ENCODE peak calls at places on chromosomes 7 and 10, in ten cellular contexts. F, W, A, S, D, P, H, N, I and Y are unnamed samples.

GRCh38 chr10:132913559-132914115 is 28.7 kb downstream of the CFAP46 start:
- DNase-seq in F (no peak), W (no peak), A (no peak), S (no peak), D (no peak), P (no peak), H (no peak), N (no peak), I (no peak), Y (peak)

GRCh38 chr10:122190553-122190952 is 80.5 kb upstream of the BTBD16 start:
- DNase-seq in F (no peak), W (no peak), A (no peak), S (no peak), D (no peak), P (no peak), H (no peak), N (no peak), I (no peak), Y (no peak)

GRCh38 chr7:90666186-90666585 is 70.1 kb downstream of the CDK14 start:
- DNase-seq in F (no peak), W (no peak), A (no peak), S (no peak), D (no peak), P (no peak), H (no peak), N (no peak), I (no peak), Y (no peak)

GRCh38 chr10:26534384-26534783 is 96.2 kb downstream of the APBB1IP start:
- DNase-seq in F (no peak), W (no peak), A (no peak), S (no peak), D (no peak), P (peak), H (no peak), N (no peak), I (no peak), Y (no peak)

GRCh38 chr10:86962136-86962980 is 4.0 kb downstream of the SNCG start:
- DNase-seq in F (no peak), W (no peak), A (no peak), S (no peak), D (no peak), P (no peak), H (no peak), N (no peak), I (no peak), Y (peak)

GRCh38 chr10:12041766-12042408 is 722 bp downstream of the UPF2 start:
- DNase-seq in F (peak), W (no peak), A (no peak), S (no peak), D (peak), P (peak), H (no peak), N (peak), I (peak), Y (no peak)

GRCh38 chr7:98555403-98555802 is 61.7 kb upstream of the NPTX2 start:
- DNase-seq in F (peak), W (no peak), A (no peak), S (no peak), D (no peak), P (no peak), H (no peak), N (no peak), I (no peak), Y (no peak)

GRCh38 chr7:150406311-150406564 is 27.1 kb downstream of the ZNF775 start:
- DNase-seq in F (no peak), W (peak), A (no peak), S (no peak), D (no peak), P (no peak), H (no peak), N (no peak), I (no peak), Y (no peak)

GRCh38 chr7:84949067-84949466 is 237.8 kb downstream of the SEMA3D start:
- DNase-seq in F (no peak), W (no peak), A (no peak), S (no peak), D (no peak), P (no peak), H (no peak), N (no peak), I (no peak), Y (no peak)

GRCh38 chr10:95071107-95071660 is 1.9 kb upstream of the CYP2C8 start:
- DNase-seq in F (no peak), W (no peak), A (no peak), S (no peak), D (no peak), P (no peak), H (no peak), N (no peak), I (no peak), Y (no peak)

GRCh38 chr10:96992721-96993120 is 160.6 kb downstream of the LCOR start:
- DNase-seq in F (no peak), W (no peak), A (no peak), S (no peak), D (no peak), P (no peak), H (no peak), N (no peak), I (no peak), Y (no peak)

GRCh38 chr10:42954776-42955492 is 121.9 kb upstream of the RET start:
- DNase-seq in F (no peak), W (no peak), A (no peak), S (no peak), D (no peak), P (no peak), H (no peak), N (no peak), I (no peak), Y (no peak)

GRCh38 chr10:43407148-43407575 is 1.8 kb downstream of the HNRNPF start:
- DNase-seq in F (no peak), W (peak), A (no peak), S (no peak), D (peak), P (peak), H (peak), N (peak), I (peak), Y (peak)

GRCh38 chr7:68321076-68321639 is 1277.1 kb upstream of the AUTS2 start:
- DNase-seq in F (no peak), W (no peak), A (no peak), S (no peak), D (peak), P (peak), H (no peak), N (peak), I (no peak), Y (peak)

GRCh38 chr7:150909192-150909591 is 56.9 kb downstream of the AOC1 start:
- DNase-seq in F (no peak), W (peak), A (no peak), S (no peak), D (no peak), P (no peak), H (peak), N (no peak), I (no peak), Y (no peak)

GRCh38 chr7:5433181-5433580 is 9.5 kb upstream of the TNRC18 start:
- DNase-seq in F (no peak), W (no peak), A (no peak), S (no peak), D (no peak), P (no peak), H (no peak), N (no peak), I (no peak), Y (no peak)

GRCh38 chr10:72069751-72070501 is 18.4 kb downstream of the SPOCK2 start:
- DNase-seq in F (no peak), W (no peak), A (no peak), S (no peak), D (no peak), P (no peak), H (no peak), N (no peak), I (no peak), Y (no peak)

GRCh38 chr7:115707684-115708341 is 322.8 kb downstream of the TFEC start:
- DNase-seq in F (no peak), W (no peak), A (no peak), S (no peak), D (no peak), P (no peak), H (no peak), N (no peak), I (no peak), Y (no peak)